ENCODE peak calls at places on chromosomes 2 and 18, in four cellular contexts. One of them, this sample, is unnamed.

GRCh38 chr2:64338910-64339500 is 115.0 kb upstream of the LGALSL start:
- DNase-seq in astrocyte of the spinal cord: peak
- DNase-seq in adrenal gland: no peak
- DNase-seq in body of pancreas: no peak
- DNase-seq in this sample: no peak

GRCh38 chr2:96315400-96316071 is 9.6 kb upstream of the ITPRIPL1 start:
- DNase-seq in astrocyte of the spinal cord: peak
- DNase-seq in adrenal gland: no peak
- DNase-seq in body of pancreas: no peak
- DNase-seq in this sample: no peak

GRCh38 chr2:67616749-67617148 is 219.6 kb downstream of the ETAA1 start:
- DNase-seq in astrocyte of the spinal cord: peak
- DNase-seq in adrenal gland: no peak
- DNase-seq in body of pancreas: no peak
- DNase-seq in this sample: peak

GRCh38 chr2:203444738-203445137 is 90.4 kb downstream of the RAPH1 start:
- DNase-seq in astrocyte of the spinal cord: no peak
- DNase-seq in adrenal gland: no peak
- DNase-seq in body of pancreas: no peak
- DNase-seq in this sample: no peak

GRCh38 chr2:85915606-85916303 is 27.0 kb upstream of the ST3GAL5 start:
- DNase-seq in astrocyte of the spinal cord: no peak
- DNase-seq in adrenal gland: peak
- DNase-seq in body of pancreas: no peak
- DNase-seq in this sample: no peak

GRCh38 chr2:100580474-100581264 is 17.9 kb downstream of the PDCL3 start:
- DNase-seq in astrocyte of the spinal cord: no peak
- DNase-seq in adrenal gland: peak
- DNase-seq in body of pancreas: no peak
- DNase-seq in this sample: no peak

GRCh38 chr18:3283908-3284307 is 22.0 kb downstream of the MYL12B start:
- DNase-seq in astrocyte of the spinal cord: no peak
- DNase-seq in adrenal gland: no peak
- DNase-seq in body of pancreas: no peak
- DNase-seq in this sample: no peak

GRCh38 chr18:55406374-55407045 is 181.5 kb downstream of the TCF4 start:
- DNase-seq in astrocyte of the spinal cord: peak
- DNase-seq in adrenal gland: no peak
- DNase-seq in body of pancreas: no peak
- DNase-seq in this sample: no peak

GRCh38 chr2:158501301-158501700 is 44.5 kb downstream of the PKP4 start:
- DNase-seq in astrocyte of the spinal cord: no peak
- DNase-seq in adrenal gland: no peak
- DNase-seq in body of pancreas: peak
- DNase-seq in this sample: no peak

GRCh38 chr2:166453995-166454595 is 40.0 kb downstream of the SCN7A start:
- DNase-seq in astrocyte of the spinal cord: no peak
- DNase-seq in adrenal gland: no peak
- DNase-seq in body of pancreas: no peak
- DNase-seq in this sample: no peak

GRCh38 chr2:74576830-74577229 is 22.3 kb downstream of the DOK1 start:
- DNase-seq in astrocyte of the spinal cord: peak
- DNase-seq in adrenal gland: peak
- DNase-seq in body of pancreas: peak
- DNase-seq in this sample: no peak

GRCh38 chr2:102301867-102302362 is 9.4 kb upstream of the IL1RL1 start:
- DNase-seq in astrocyte of the spinal cord: no peak
- DNase-seq in adrenal gland: peak
- DNase-seq in body of pancreas: no peak
- DNase-seq in this sample: peak

GRCh38 chr2:72032481-72033041 is 115.1 kb downstream of the CYP26B1 start:
- DNase-seq in astrocyte of the spinal cord: no peak
- DNase-seq in adrenal gland: no peak
- DNase-seq in body of pancreas: no peak
- DNase-seq in this sample: no peak

GRCh38 chr2:163662141-163662780 is 73.5 kb downstream of the FIGN start:
- DNase-seq in astrocyte of the spinal cord: peak
- DNase-seq in adrenal gland: no peak
- DNase-seq in body of pancreas: no peak
- DNase-seq in this sample: no peak

GRCh38 chr2:151071382-151071781 is 190.3 kb downstream of the RBM43 start:
- DNase-seq in astrocyte of the spinal cord: peak
- DNase-seq in adrenal gland: no peak
- DNase-seq in body of pancreas: no peak
- DNase-seq in this sample: no peak

GRCh38 chr2:240407090-240407489 is 28.4 kb upstream of the GPC1 start:
- DNase-seq in astrocyte of the spinal cord: no peak
- DNase-seq in adrenal gland: no peak
- DNase-seq in body of pancreas: no peak
- DNase-seq in this sample: no peak

GRCh38 chr2:38254796-38255195 is 122.3 kb downstream of the ATL2 start:
- DNase-seq in astrocyte of the spinal cord: no peak
- DNase-seq in adrenal gland: no peak
- DNase-seq in body of pancreas: no peak
- DNase-seq in this sample: no peak

GRCh38 chr2:235710933-235711332 is 217.1 kb downstream of the AGAP1 start:
- DNase-seq in astrocyte of the spinal cord: no peak
- DNase-seq in adrenal gland: no peak
- DNase-seq in body of pancreas: no peak
- DNase-seq in this sample: no peak

GRCh38 chr2:181462032-181462431 is 4.8 kb downstream of the ITGA4 start:
- DNase-seq in astrocyte of the spinal cord: peak
- DNase-seq in adrenal gland: no peak
- DNase-seq in body of pancreas: no peak
- DNase-seq in this sample: no peak

GRCh38 chr2:236449167-236449586 is 120.4 kb upstream of the ACKR3 start:
- DNase-seq in astrocyte of the spinal cord: no peak
- DNase-seq in adrenal gland: no peak
- DNase-seq in body of pancreas: peak
- DNase-seq in this sample: no peak

GRCh38 chr2:1623906-1624445 is 120.3 kb downstream of the PXDN start:
- DNase-seq in astrocyte of the spinal cord: no peak
- DNase-seq in adrenal gland: no peak
- DNase-seq in body of pancreas: no peak
- DNase-seq in this sample: no peak

GRCh38 chr2:16243411-16243996 is 303.2 kb downstream of the MYCN start:
- DNase-seq in astrocyte of the spinal cord: no peak
- DNase-seq in adrenal gland: no peak
- DNase-seq in body of pancreas: no peak
- DNase-seq in this sample: no peak

GRCh38 chr2:23480991-23481797 is 96.2 kb downstream of the KLHL29 start:
- DNase-seq in astrocyte of the spinal cord: peak
- DNase-seq in adrenal gland: no peak
- DNase-seq in body of pancreas: peak
- DNase-seq in this sample: no peak

GRCh38 chr2:25222475-25223121 is 54.2 kb upstream of the POMC start:
- DNase-seq in astrocyte of the spinal cord: no peak
- DNase-seq in adrenal gland: no peak
- DNase-seq in body of pancreas: no peak
- DNase-seq in this sample: no peak

GRCh38 chr2:6973895-6974545 is 56.8 kb downstream of the RNF144A start:
- DNase-seq in astrocyte of the spinal cord: no peak
- DNase-seq in adrenal gland: no peak
- DNase-seq in body of pancreas: no peak
- DNase-seq in this sample: no peak

GRCh38 chr18:32470136-32470712 is 458 bp downstream of the GAREM1 start:
- DNase-seq in astrocyte of the spinal cord: no peak
- DNase-seq in adrenal gland: peak
- DNase-seq in body of pancreas: peak
- DNase-seq in this sample: no peak

GRCh38 chr18:7958081-7958896 is 391.2 kb downstream of the PTPRM start:
- DNase-seq in astrocyte of the spinal cord: peak
- DNase-seq in adrenal gland: no peak
- DNase-seq in body of pancreas: no peak
- DNase-seq in this sample: no peak

GRCh38 chr2:30310955-30311354 is 79.6 kb downstream of the LBH start:
- DNase-seq in astrocyte of the spinal cord: no peak
- DNase-seq in adrenal gland: no peak
- DNase-seq in body of pancreas: no peak
- DNase-seq in this sample: no peak

GRCh38 chr18:28559511-28559910 is 382.6 kb upstream of the CDH2 start:
- DNase-seq in astrocyte of the spinal cord: no peak
- DNase-seq in adrenal gland: no peak
- DNase-seq in body of pancreas: no peak
- DNase-seq in this sample: no peak

GRCh38 chr2:47645246-47645645 is 137.7 kb upstream of the MSH6 start:
- DNase-seq in astrocyte of the spinal cord: no peak
- DNase-seq in adrenal gland: no peak
- DNase-seq in body of pancreas: no peak
- DNase-seq in this sample: no peak

GRCh38 chr2:201436141-201436540 is 15.1 kb downstream of the TRAK2 start:
- DNase-seq in astrocyte of the spinal cord: no peak
- DNase-seq in adrenal gland: no peak
- DNase-seq in body of pancreas: no peak
- DNase-seq in this sample: no peak

GRCh38 chr2:159427048-159427447 is 140.5 kb upstream of the WDSUB1 start:
- DNase-seq in astrocyte of the spinal cord: no peak
- DNase-seq in adrenal gland: no peak
- DNase-seq in body of pancreas: no peak
- DNase-seq in this sample: no peak

GRCh38 chr2:193584001-193584400 is 1389.3 kb upstream of the TMEFF2 start:
- DNase-seq in astrocyte of the spinal cord: peak
- DNase-seq in adrenal gland: no peak
- DNase-seq in body of pancreas: no peak
- DNase-seq in this sample: no peak

GRCh38 chr2:202237787-202238233 is 587 bp downstream of the SUMO1 start:
- DNase-seq in astrocyte of the spinal cord: peak
- DNase-seq in adrenal gland: peak
- DNase-seq in body of pancreas: peak
- DNase-seq in this sample: no peak

GRCh38 chr2:17614174-17614573 is 73.7 kb downstream of the VSNL1 start:
- DNase-seq in astrocyte of the spinal cord: no peak
- DNase-seq in adrenal gland: no peak
- DNase-seq in body of pancreas: no peak
- DNase-seq in this sample: no peak

GRCh38 chr2:226799211-226799975 is at the start of gene IRS1:
- DNase-seq in astrocyte of the spinal cord: peak
- DNase-seq in adrenal gland: peak
- DNase-seq in body of pancreas: peak
- DNase-seq in this sample: no peak

DNA sequence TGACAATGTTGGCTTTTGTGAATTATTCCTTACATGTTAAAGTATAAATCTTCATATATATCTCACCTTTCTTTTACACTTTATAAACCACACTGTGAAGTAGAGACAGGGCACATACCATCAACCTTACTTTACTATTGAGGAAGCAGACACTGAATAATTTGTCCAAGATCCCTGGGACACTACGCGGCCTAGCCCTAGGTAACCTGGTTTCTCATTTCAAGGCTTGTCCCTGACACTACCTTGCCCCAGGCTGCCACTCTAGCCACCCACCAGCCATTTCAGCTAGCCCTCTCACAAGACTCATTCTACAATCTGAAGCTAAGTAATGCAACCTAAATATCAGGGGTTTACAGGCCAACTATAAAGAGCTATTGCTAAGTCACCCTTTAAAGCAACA is 26.7 kb downstream of the CCDC93 start:
- DNase-seq in astrocyte of the spinal cord: no peak
- DNase-seq in adrenal gland: no peak
- DNase-seq in body of pancreas: no peak
- DNase-seq in this sample: no peak
- H3K4me3 ChIP-seq in astrocyte of the spinal cord: no peak
- H3K4me3 ChIP-seq in adrenal gland: no peak
- H3K4me3 ChIP-seq in body of pancreas: no peak
- H3K4me3 ChIP-seq in this sample: no peak

DNA sequence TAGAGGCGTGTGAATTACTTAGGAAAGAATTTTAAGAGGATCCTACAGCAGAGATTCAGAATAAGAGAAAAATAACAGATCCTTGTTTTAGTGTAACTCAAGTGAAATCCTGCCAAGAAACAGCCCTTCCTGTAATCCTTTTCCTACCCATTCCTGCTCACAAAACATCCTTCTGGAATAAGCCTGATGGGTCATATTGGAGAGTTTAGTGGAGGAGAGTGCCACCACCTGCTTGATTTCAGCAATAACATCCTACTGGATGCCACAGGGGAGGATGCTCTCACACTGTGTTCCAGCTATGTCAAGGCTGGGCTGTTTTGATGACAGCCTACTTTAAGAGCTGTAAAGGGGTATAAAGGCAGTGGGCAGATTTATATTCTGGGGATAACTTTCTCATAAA is 54.8 kb upstream of the CCDC178 start:
- DNase-seq in astrocyte of the spinal cord: peak
- DNase-seq in adrenal gland: peak
- DNase-seq in body of pancreas: peak
- DNase-seq in this sample: no peak
- TF ChIP-seq CTCF in astrocyte of the spinal cord: peak
- TF ChIP-seq CTCF in adrenal gland: no peak
- TF ChIP-seq CTCF in body of pancreas: peak
- TF ChIP-seq CTCF in this sample: peak

GRCh38 chr2:119950966-119951365 is 61.9 kb upstream of the EPB41L5 start:
- DNase-seq in astrocyte of the spinal cord: no peak
- DNase-seq in adrenal gland: peak
- DNase-seq in body of pancreas: no peak
- DNase-seq in this sample: no peak
- H3K4me3 ChIP-seq in astrocyte of the spinal cord: no peak
- H3K4me3 ChIP-seq in adrenal gland: no peak
- H3K4me3 ChIP-seq in body of pancreas: no peak
- H3K4me3 ChIP-seq in this sample: no peak

GRCh38 chr2:190315273-190315672 is 4.4 kb downstream of the HIBCH start:
- DNase-seq in astrocyte of the spinal cord: no peak
- DNase-seq in adrenal gland: no peak
- DNase-seq in body of pancreas: no peak
- DNase-seq in this sample: no peak
- TF ChIP-seq CTCF in astrocyte of the spinal cord: no peak
- TF ChIP-seq CTCF in adrenal gland: no peak
- TF ChIP-seq CTCF in body of pancreas: no peak
- TF ChIP-seq CTCF in this sample: no peak

This sample was measured in GM12864.